ENCODE peak calls at places on chromosomes 3 and 15, in ten cellular contexts. One of them, this sample, is unnamed.

GRCh38 chr3:105365536-105366301 is 990 bp upstream of the ALCAM start:
- DNase-seq in fibroblast of mammary gland: peak
- DNase-seq in fibroblast of lung: peak
- DNase-seq in heart right ventricle: no peak
- DNase-seq in AG09319: no peak
- DNase-seq in GM20000: no peak
- DNase-seq in ascending aorta: no peak
- DNase-seq in mucosa of descending colon: peak
- DNase-seq in B cell: peak
- DNase-seq in omental fat pad: no peak
- DNase-seq in this sample: no peak

GRCh38 chr15:74024687-74025086 is 30.2 kb downstream of the PML start:
- DNase-seq in fibroblast of mammary gland: no peak
- DNase-seq in fibroblast of lung: no peak
- DNase-seq in heart right ventricle: no peak
- DNase-seq in AG09319: no peak
- DNase-seq in GM20000: no peak
- DNase-seq in ascending aorta: no peak
- DNase-seq in mucosa of descending colon: no peak
- DNase-seq in B cell: peak
- DNase-seq in omental fat pad: no peak
- DNase-seq in this sample: no peak

GRCh38 chr3:156455839-156456238 is 99.1 kb downstream of the SSR3 start:
- DNase-seq in fibroblast of mammary gland: no peak
- DNase-seq in fibroblast of lung: no peak
- DNase-seq in heart right ventricle: no peak
- DNase-seq in AG09319: no peak
- DNase-seq in GM20000: no peak
- DNase-seq in ascending aorta: no peak
- DNase-seq in mucosa of descending colon: no peak
- DNase-seq in B cell: no peak
- DNase-seq in omental fat pad: no peak
- DNase-seq in this sample: no peak

GRCh38 chr3:15556512-15556911 is 35.0 kb upstream of the COLQ start:
- DNase-seq in fibroblast of mammary gland: no peak
- DNase-seq in fibroblast of lung: no peak
- DNase-seq in heart right ventricle: no peak
- DNase-seq in AG09319: no peak
- DNase-seq in GM20000: peak
- DNase-seq in ascending aorta: no peak
- DNase-seq in mucosa of descending colon: no peak
- DNase-seq in B cell: peak
- DNase-seq in omental fat pad: no peak
- DNase-seq in this sample: peak

GRCh38 chr3:173690542-173690941 is 293.0 kb downstream of the NLGN1 start:
- DNase-seq in fibroblast of mammary gland: peak
- DNase-seq in fibroblast of lung: peak
- DNase-seq in heart right ventricle: no peak
- DNase-seq in AG09319: no peak
- DNase-seq in GM20000: no peak
- DNase-seq in ascending aorta: no peak
- DNase-seq in mucosa of descending colon: no peak
- DNase-seq in B cell: no peak
- DNase-seq in omental fat pad: no peak
- DNase-seq in this sample: no peak

GRCh38 chr3:38453075-38453913 is at the start of gene ACVR2B:
- DNase-seq in fibroblast of mammary gland: peak
- DNase-seq in fibroblast of lung: peak
- DNase-seq in heart right ventricle: peak
- DNase-seq in AG09319: peak
- DNase-seq in GM20000: peak
- DNase-seq in ascending aorta: peak
- DNase-seq in mucosa of descending colon: peak
- DNase-seq in B cell: peak
- DNase-seq in omental fat pad: peak
- DNase-seq in this sample: peak

GRCh38 chr3:157329541-157329940 is 107.1 kb upstream of the PTX3 start:
- DNase-seq in fibroblast of mammary gland: peak
- DNase-seq in fibroblast of lung: no peak
- DNase-seq in heart right ventricle: no peak
- DNase-seq in AG09319: no peak
- DNase-seq in GM20000: no peak
- DNase-seq in ascending aorta: no peak
- DNase-seq in mucosa of descending colon: no peak
- DNase-seq in B cell: no peak
- DNase-seq in omental fat pad: no peak
- DNase-seq in this sample: no peak

GRCh38 chr3:33482126-33482525 is 41.9 kb upstream of the UBP1 start:
- DNase-seq in fibroblast of mammary gland: peak
- DNase-seq in fibroblast of lung: peak
- DNase-seq in heart right ventricle: no peak
- DNase-seq in AG09319: peak
- DNase-seq in GM20000: no peak
- DNase-seq in ascending aorta: no peak
- DNase-seq in mucosa of descending colon: peak
- DNase-seq in B cell: no peak
- DNase-seq in omental fat pad: no peak
- DNase-seq in this sample: no peak

GRCh38 chr3:169286214-169286613 is 377.3 kb downstream of the MECOM start:
- DNase-seq in fibroblast of mammary gland: no peak
- DNase-seq in fibroblast of lung: no peak
- DNase-seq in heart right ventricle: no peak
- DNase-seq in AG09319: no peak
- DNase-seq in GM20000: no peak
- DNase-seq in ascending aorta: no peak
- DNase-seq in mucosa of descending colon: no peak
- DNase-seq in B cell: no peak
- DNase-seq in omental fat pad: no peak
- DNase-seq in this sample: no peak

GRCh38 chr3:129061888-129062834 is 1.6 kb downstream of the GP9 start:
- DNase-seq in fibroblast of mammary gland: no peak
- DNase-seq in fibroblast of lung: no peak
- DNase-seq in heart right ventricle: no peak
- DNase-seq in AG09319: no peak
- DNase-seq in GM20000: no peak
- DNase-seq in ascending aorta: no peak
- DNase-seq in mucosa of descending colon: no peak
- DNase-seq in B cell: no peak
- DNase-seq in omental fat pad: no peak
- DNase-seq in this sample: no peak

GRCh38 chr3:196638922-196639516 is 475 bp upstream of the NRROS start:
- DNase-seq in fibroblast of mammary gland: no peak
- DNase-seq in fibroblast of lung: no peak
- DNase-seq in heart right ventricle: no peak
- DNase-seq in AG09319: no peak
- DNase-seq in GM20000: no peak
- DNase-seq in ascending aorta: no peak
- DNase-seq in mucosa of descending colon: no peak
- DNase-seq in B cell: no peak
- DNase-seq in omental fat pad: no peak
- DNase-seq in this sample: no peak

GRCh38 chr15:98532063-98532462 is 116.3 kb upstream of the IGF1R start:
- DNase-seq in fibroblast of mammary gland: no peak
- DNase-seq in fibroblast of lung: no peak
- DNase-seq in heart right ventricle: no peak
- DNase-seq in AG09319: no peak
- DNase-seq in GM20000: no peak
- DNase-seq in ascending aorta: no peak
- DNase-seq in mucosa of descending colon: no peak
- DNase-seq in B cell: no peak
- DNase-seq in omental fat pad: no peak
- DNase-seq in this sample: no peak

GRCh38 chr15:98536976-98537375 is 111.4 kb upstream of the IGF1R start:
- DNase-seq in fibroblast of mammary gland: no peak
- DNase-seq in fibroblast of lung: no peak
- DNase-seq in heart right ventricle: no peak
- DNase-seq in AG09319: no peak
- DNase-seq in GM20000: no peak
- DNase-seq in ascending aorta: no peak
- DNase-seq in mucosa of descending colon: no peak
- DNase-seq in B cell: no peak
- DNase-seq in omental fat pad: no peak
- DNase-seq in this sample: no peak

GRCh38 chr15:98541519-98541918 is 106.8 kb upstream of the IGF1R start:
- DNase-seq in fibroblast of mammary gland: no peak
- DNase-seq in fibroblast of lung: no peak
- DNase-seq in heart right ventricle: no peak
- DNase-seq in AG09319: no peak
- DNase-seq in GM20000: no peak
- DNase-seq in ascending aorta: no peak
- DNase-seq in mucosa of descending colon: no peak
- DNase-seq in B cell: no peak
- DNase-seq in omental fat pad: no peak
- DNase-seq in this sample: no peak

DNA sequence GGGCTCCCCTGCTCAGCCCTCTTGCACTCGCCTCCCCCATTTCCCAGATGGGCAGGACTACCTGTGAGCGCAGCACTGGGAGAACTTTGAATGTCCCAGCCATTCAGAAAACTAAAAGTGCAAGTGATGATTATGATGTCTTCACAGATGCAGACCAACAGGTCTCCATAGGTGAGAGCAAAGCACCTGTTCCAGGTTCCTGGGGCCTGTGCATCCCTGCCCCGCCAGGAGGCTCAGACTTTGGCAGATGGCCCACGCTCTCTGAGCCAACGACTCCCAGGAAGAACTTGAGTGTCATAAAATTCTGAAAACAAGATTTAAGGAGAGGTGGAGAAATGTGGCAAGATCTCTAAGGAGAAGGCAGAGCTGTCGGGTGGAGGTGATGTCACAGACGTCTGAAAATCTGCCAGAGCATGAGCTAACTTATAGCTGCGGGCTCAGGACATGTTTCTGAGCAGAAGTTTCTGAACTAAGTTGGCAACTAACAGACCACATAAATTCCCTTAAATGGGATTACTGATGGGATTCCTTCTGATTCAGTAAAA is 110.8 kb upstream of the IGF1R start:
- DNase-seq in fibroblast of mammary gland: no peak
- DNase-seq in fibroblast of lung: no peak
- DNase-seq in heart right ventricle: no peak
- DNase-seq in AG09319: no peak
- DNase-seq in GM20000: no peak
- DNase-seq in ascending aorta: no peak
- DNase-seq in mucosa of descending colon: no peak
- DNase-seq in B cell: no peak
- DNase-seq in omental fat pad: no peak
- DNase-seq in this sample: no peak
- TF ChIP-seq CTCF in fibroblast of mammary gland: no peak
- TF ChIP-seq CTCF in fibroblast of lung: no peak
- TF ChIP-seq CTCF in heart right ventricle: no peak
- TF ChIP-seq CTCF in AG09319: no peak
- TF ChIP-seq CTCF in GM20000: no peak
- TF ChIP-seq CTCF in ascending aorta: no peak
- TF ChIP-seq CTCF in mucosa of descending colon: no peak
- TF ChIP-seq CTCF in B cell: no peak
- TF ChIP-seq CTCF in omental fat pad: no peak
- TF ChIP-seq CTCF in this sample: no peak

DNA sequence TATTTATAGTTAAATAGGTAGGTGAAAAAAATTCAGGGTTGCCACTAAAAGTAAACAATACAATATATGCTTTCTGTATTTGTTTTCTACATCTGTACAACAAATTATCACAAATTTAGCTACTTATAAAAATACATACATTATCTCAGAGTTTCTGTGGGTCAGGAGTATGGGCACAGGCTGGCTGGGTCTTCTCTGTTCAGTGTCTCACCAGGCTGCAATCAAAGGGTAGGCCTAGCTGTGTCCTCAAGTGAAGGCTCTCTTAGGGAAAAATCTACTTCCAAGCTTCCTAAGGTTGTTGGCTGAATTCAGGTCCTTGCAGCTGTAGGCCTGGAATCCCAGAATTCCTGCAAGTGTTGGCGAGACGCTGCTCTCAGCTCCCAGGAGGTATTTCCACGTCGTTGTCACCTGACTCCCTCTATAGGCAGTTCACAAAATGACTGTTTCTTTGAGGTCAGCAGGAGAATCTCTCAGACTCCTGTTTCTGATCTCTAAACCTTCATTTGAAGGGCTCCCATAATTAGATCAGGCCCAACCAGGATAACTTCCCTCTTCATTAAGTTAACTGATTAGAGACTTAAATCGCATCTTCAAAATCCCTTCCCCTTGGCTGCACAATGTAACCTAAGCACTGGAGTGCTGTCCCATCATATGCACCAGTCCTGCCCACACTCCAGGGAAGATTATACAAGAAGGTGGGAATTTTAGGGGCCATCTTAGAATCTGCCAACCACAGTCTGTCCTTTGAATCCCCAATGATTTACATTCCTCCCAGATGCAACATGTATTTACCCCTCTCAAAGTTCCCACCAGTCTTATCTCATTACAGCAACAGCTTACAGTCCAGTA is 296.6 kb downstream of the SUCLG2 start:
- DNase-seq in fibroblast of mammary gland: peak
- DNase-seq in fibroblast of lung: peak
- DNase-seq in heart right ventricle: no peak
- DNase-seq in AG09319: no peak
- DNase-seq in GM20000: peak
- DNase-seq in ascending aorta: no peak
- DNase-seq in mucosa of descending colon: peak
- DNase-seq in B cell: peak
- DNase-seq in omental fat pad: no peak
- DNase-seq in this sample: peak
- TF ChIP-seq CTCF in fibroblast of mammary gland: peak
- TF ChIP-seq CTCF in fibroblast of lung: no peak
- TF ChIP-seq CTCF in heart right ventricle: peak
- TF ChIP-seq CTCF in AG09319: peak
- TF ChIP-seq CTCF in GM20000: peak
- TF ChIP-seq CTCF in ascending aorta: peak
- TF ChIP-seq CTCF in mucosa of descending colon: peak
- TF ChIP-seq CTCF in B cell: peak
- TF ChIP-seq CTCF in omental fat pad: no peak
- TF ChIP-seq CTCF in this sample: peak

GRCh38 chr3:4939276-4939675 is 40.0 kb upstream of the BHLHE40 start:
- DNase-seq in fibroblast of mammary gland: peak
- DNase-seq in fibroblast of lung: peak
- DNase-seq in heart right ventricle: no peak
- DNase-seq in AG09319: no peak
- DNase-seq in GM20000: no peak
- DNase-seq in ascending aorta: no peak
- DNase-seq in mucosa of descending colon: no peak
- DNase-seq in B cell: no peak
- DNase-seq in omental fat pad: no peak
- DNase-seq in this sample: no peak
- TF ChIP-seq CTCF in fibroblast of mammary gland: no peak
- TF ChIP-seq CTCF in fibroblast of lung: no peak
- TF ChIP-seq CTCF in heart right ventricle: no peak
- TF ChIP-seq CTCF in AG09319: no peak
- TF ChIP-seq CTCF in GM20000: no peak
- TF ChIP-seq CTCF in ascending aorta: no peak
- TF ChIP-seq CTCF in mucosa of descending colon: no peak
- TF ChIP-seq CTCF in B cell: no peak
- TF ChIP-seq CTCF in omental fat pad: no peak
- TF ChIP-seq CTCF in this sample: no peak

DNA sequence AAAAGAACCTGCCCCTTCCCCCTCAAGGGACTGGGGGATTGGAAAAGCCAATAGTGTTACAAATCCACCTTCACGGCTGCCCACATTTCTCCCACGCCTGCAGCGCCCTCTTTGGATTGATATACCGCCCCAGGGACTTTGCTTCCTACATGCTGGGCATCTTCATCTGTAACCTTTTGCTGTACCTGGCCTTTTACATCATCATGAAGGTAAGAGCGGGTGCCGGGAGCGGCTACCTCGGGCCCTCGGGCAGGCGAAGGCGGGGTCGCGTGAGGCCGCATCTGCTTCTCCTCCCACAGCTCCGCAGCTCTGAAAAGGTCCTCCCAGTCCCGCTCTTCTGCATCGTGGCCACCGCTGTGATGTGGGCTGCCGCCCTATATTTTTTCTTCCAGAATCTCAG is 73.1 kb downstream of the USF3 start:
- DNase-seq in fibroblast of mammary gland: peak
- DNase-seq in fibroblast of lung: no peak
- DNase-seq in heart right ventricle: no peak
- DNase-seq in AG09319: no peak
- DNase-seq in GM20000: no peak
- DNase-seq in ascending aorta: no peak
- DNase-seq in mucosa of descending colon: no peak
- DNase-seq in B cell: no peak
- DNase-seq in omental fat pad: no peak
- DNase-seq in this sample: no peak
- TF ChIP-seq CTCF in fibroblast of mammary gland: peak
- TF ChIP-seq CTCF in fibroblast of lung: no peak
- TF ChIP-seq CTCF in heart right ventricle: no peak
- TF ChIP-seq CTCF in AG09319: no peak
- TF ChIP-seq CTCF in GM20000: no peak
- TF ChIP-seq CTCF in ascending aorta: no peak
- TF ChIP-seq CTCF in mucosa of descending colon: no peak
- TF ChIP-seq CTCF in B cell: no peak
- TF ChIP-seq CTCF in omental fat pad: no peak
- TF ChIP-seq CTCF in this sample: no peak